ENCODE peak calls at places on chromosome 10, in five cellular contexts. One of them, this sample, is unnamed.

GRCh38 chr10:119498889-119499864 is 43.3 kb downstream of the RGS10 start:
- DNase-seq in IMR-90: peak
- DNase-seq in mammary epithelial cell: peak
- DNase-seq in mucosa of descending colon: no peak
- DNase-seq in tibial nerve: no peak
- DNase-seq in this sample: no peak

GRCh38 chr10:116133641-116134040 is 139.4 kb downstream of the GFRA1 start:
- DNase-seq in IMR-90: no peak
- DNase-seq in mammary epithelial cell: no peak
- DNase-seq in mucosa of descending colon: no peak
- DNase-seq in tibial nerve: no peak
- DNase-seq in this sample: no peak

GRCh38 chr10:121158988-121159579 is 307.9 kb downstream of the WDR11 start:
- DNase-seq in IMR-90: no peak
- DNase-seq in mammary epithelial cell: peak
- DNase-seq in mucosa of descending colon: peak
- DNase-seq in tibial nerve: no peak
- DNase-seq in this sample: no peak

GRCh38 chr10:60460058-60460457 is 70.4 kb upstream of the ANK3 start:
- DNase-seq in IMR-90: no peak
- DNase-seq in mammary epithelial cell: no peak
- DNase-seq in mucosa of descending colon: no peak
- DNase-seq in tibial nerve: no peak
- DNase-seq in this sample: no peak

GRCh38 chr10:30059209-30060107 is at the start of gene JCAD:
- DNase-seq in IMR-90: no peak
- DNase-seq in mammary epithelial cell: peak
- DNase-seq in mucosa of descending colon: peak
- DNase-seq in tibial nerve: peak
- DNase-seq in this sample: no peak

GRCh38 chr10:107264742-107265141 is 100.2 kb upstream of the SORCS1 start:
- DNase-seq in IMR-90: no peak
- DNase-seq in mammary epithelial cell: no peak
- DNase-seq in mucosa of descending colon: no peak
- DNase-seq in tibial nerve: no peak
- DNase-seq in this sample: no peak

GRCh38 chr10:78751716-78752115 is 317.1 kb upstream of the ZMIZ1 start:
- DNase-seq in IMR-90: no peak
- DNase-seq in mammary epithelial cell: no peak
- DNase-seq in mucosa of descending colon: no peak
- DNase-seq in tibial nerve: no peak
- DNase-seq in this sample: no peak

GRCh38 chr10:24448351-24449009 is 239.5 kb downstream of the KIAA1217 start:
- DNase-seq in IMR-90: peak
- DNase-seq in mammary epithelial cell: peak
- DNase-seq in mucosa of descending colon: no peak
- DNase-seq in tibial nerve: no peak
- DNase-seq in this sample: no peak

GRCh38 chr10:47340613-47341170 is 7.5 kb upstream of the RBP3 start:
- DNase-seq in IMR-90: peak
- DNase-seq in mammary epithelial cell: peak
- DNase-seq in mucosa of descending colon: no peak
- DNase-seq in tibial nerve: peak
- DNase-seq in this sample: peak

GRCh38 chr10:14120812-14121211 is 209.9 kb downstream of the FRMD4A start:
- DNase-seq in IMR-90: no peak
- DNase-seq in mammary epithelial cell: no peak
- DNase-seq in mucosa of descending colon: no peak
- DNase-seq in tibial nerve: no peak
- DNase-seq in this sample: no peak

GRCh38 chr10:71796749-71797405 is 23.6 kb upstream of the VSIR start:
- DNase-seq in IMR-90: no peak
- DNase-seq in mammary epithelial cell: no peak
- DNase-seq in mucosa of descending colon: no peak
- DNase-seq in tibial nerve: no peak
- DNase-seq in this sample: no peak

GRCh38 chr10:30111340-30111980 is 52.1 kb upstream of the JCAD start:
- DNase-seq in IMR-90: peak
- DNase-seq in mammary epithelial cell: no peak
- DNase-seq in mucosa of descending colon: no peak
- DNase-seq in tibial nerve: no peak
- DNase-seq in this sample: peak

GRCh38 chr10:76184647-76185046 is 753.2 kb downstream of the LRMDA start:
- DNase-seq in IMR-90: no peak
- DNase-seq in mammary epithelial cell: no peak
- DNase-seq in mucosa of descending colon: no peak
- DNase-seq in tibial nerve: no peak
- DNase-seq in this sample: no peak

GRCh38 chr10:115026041-115026779 is 67.0 kb upstream of the ATRNL1 start:
- DNase-seq in IMR-90: no peak
- DNase-seq in mammary epithelial cell: no peak
- DNase-seq in mucosa of descending colon: no peak
- DNase-seq in tibial nerve: no peak
- DNase-seq in this sample: no peak

GRCh38 chr10:121774813-121775212 is 153.0 kb downstream of the ATE1 start:
- DNase-seq in IMR-90: peak
- DNase-seq in mammary epithelial cell: no peak
- DNase-seq in mucosa of descending colon: no peak
- DNase-seq in tibial nerve: no peak
- DNase-seq in this sample: no peak

GRCh38 chr10:113907166-113907565 is 52.7 kb downstream of the NHLRC2 start:
- DNase-seq in IMR-90: peak
- DNase-seq in mammary epithelial cell: no peak
- DNase-seq in mucosa of descending colon: no peak
- DNase-seq in tibial nerve: no peak
- DNase-seq in this sample: no peak

GRCh38 chr10:113129117-113129516 is 179.1 kb downstream of the TCF7L2 start:
- DNase-seq in IMR-90: no peak
- DNase-seq in mammary epithelial cell: no peak
- DNase-seq in mucosa of descending colon: no peak
- DNase-seq in tibial nerve: no peak
- DNase-seq in this sample: no peak

GRCh38 chr10:89466599-89467035 is 52.2 kb downstream of the IFIT5 start:
- DNase-seq in IMR-90: peak
- DNase-seq in mammary epithelial cell: peak
- DNase-seq in mucosa of descending colon: no peak
- DNase-seq in tibial nerve: no peak
- DNase-seq in this sample: peak

GRCh38 chr10:132540456-132540855 is 2.9 kb downstream of the INPP5A start:
- DNase-seq in IMR-90: peak
- DNase-seq in mammary epithelial cell: no peak
- DNase-seq in mucosa of descending colon: peak
- DNase-seq in tibial nerve: no peak
- DNase-seq in this sample: peak

GRCh38 chr10:132630666-132631347 is 93.2 kb downstream of the INPP5A start:
- DNase-seq in IMR-90: no peak
- DNase-seq in mammary epithelial cell: no peak
- DNase-seq in mucosa of descending colon: peak
- DNase-seq in tibial nerve: peak
- DNase-seq in this sample: peak

GRCh38 chr10:30862486-30862885 is 169.2 kb downstream of the ZNF438 start:
- DNase-seq in IMR-90: peak
- DNase-seq in mammary epithelial cell: no peak
- DNase-seq in mucosa of descending colon: no peak
- DNase-seq in tibial nerve: no peak
- DNase-seq in this sample: peak

GRCh38 chr10:75904499-75905283 is 473.3 kb downstream of the LRMDA start:
- DNase-seq in IMR-90: no peak
- DNase-seq in mammary epithelial cell: no peak
- DNase-seq in mucosa of descending colon: no peak
- DNase-seq in tibial nerve: no peak
- DNase-seq in this sample: no peak

GRCh38 chr10:88555190-88555894 is 27.8 kb downstream of the RNLS start:
- DNase-seq in IMR-90: no peak
- DNase-seq in mammary epithelial cell: no peak
- DNase-seq in mucosa of descending colon: no peak
- DNase-seq in tibial nerve: no peak
- DNase-seq in this sample: no peak

GRCh38 chr10:45000138-45000763 is 472 bp upstream of the ZNF22 start:
- DNase-seq in IMR-90: peak
- DNase-seq in mammary epithelial cell: no peak
- DNase-seq in mucosa of descending colon: peak
- DNase-seq in tibial nerve: peak
- DNase-seq in this sample: peak

GRCh38 chr10:18615618-18616017 is 35.8 kb downstream of the NSUN6 start:
- DNase-seq in IMR-90: no peak
- DNase-seq in mammary epithelial cell: no peak
- DNase-seq in mucosa of descending colon: no peak
- DNase-seq in tibial nerve: no peak
- DNase-seq in this sample: no peak

GRCh38 chr10:132293416-132294195 is 14.1 kb downstream of the STK32C start:
- DNase-seq in IMR-90: no peak
- DNase-seq in mammary epithelial cell: no peak
- DNase-seq in mucosa of descending colon: peak
- DNase-seq in tibial nerve: no peak
- DNase-seq in this sample: no peak

GRCh38 chr10:62384057-62384446 is 9.9 kb downstream of the ZNF365 start:
- DNase-seq in IMR-90: peak
- DNase-seq in mammary epithelial cell: peak
- DNase-seq in mucosa of descending colon: no peak
- DNase-seq in tibial nerve: no peak
- DNase-seq in this sample: peak

GRCh38 chr10:85784792-85785191 is 581.8 kb downstream of the GRID1 start:
- DNase-seq in IMR-90: no peak
- DNase-seq in mammary epithelial cell: no peak
- DNase-seq in mucosa of descending colon: no peak
- DNase-seq in tibial nerve: no peak
- DNase-seq in this sample: no peak

GRCh38 chr10:61822781-61823230 is 78.7 kb upstream of the ARID5B start:
- DNase-seq in IMR-90: peak
- DNase-seq in mammary epithelial cell: no peak
- DNase-seq in mucosa of descending colon: no peak
- DNase-seq in tibial nerve: no peak
- DNase-seq in this sample: peak

GRCh38 chr10:80856186-80856585 is 318.5 kb downstream of the SH2D4B start:
- DNase-seq in IMR-90: no peak
- DNase-seq in mammary epithelial cell: no peak
- DNase-seq in mucosa of descending colon: no peak
- DNase-seq in tibial nerve: no peak
- DNase-seq in this sample: no peak

GRCh38 chr10:48649349-48649944 is 35.2 kb upstream of the WDFY4 start:
- DNase-seq in IMR-90: no peak
- DNase-seq in mammary epithelial cell: no peak
- DNase-seq in mucosa of descending colon: no peak
- DNase-seq in tibial nerve: no peak
- DNase-seq in this sample: no peak

GRCh38 chr10:62018141-62018911 is 116.8 kb downstream of the ARID5B start:
- DNase-seq in IMR-90: no peak
- DNase-seq in mammary epithelial cell: no peak
- DNase-seq in mucosa of descending colon: no peak
- DNase-seq in tibial nerve: no peak
- DNase-seq in this sample: no peak

DNA sequence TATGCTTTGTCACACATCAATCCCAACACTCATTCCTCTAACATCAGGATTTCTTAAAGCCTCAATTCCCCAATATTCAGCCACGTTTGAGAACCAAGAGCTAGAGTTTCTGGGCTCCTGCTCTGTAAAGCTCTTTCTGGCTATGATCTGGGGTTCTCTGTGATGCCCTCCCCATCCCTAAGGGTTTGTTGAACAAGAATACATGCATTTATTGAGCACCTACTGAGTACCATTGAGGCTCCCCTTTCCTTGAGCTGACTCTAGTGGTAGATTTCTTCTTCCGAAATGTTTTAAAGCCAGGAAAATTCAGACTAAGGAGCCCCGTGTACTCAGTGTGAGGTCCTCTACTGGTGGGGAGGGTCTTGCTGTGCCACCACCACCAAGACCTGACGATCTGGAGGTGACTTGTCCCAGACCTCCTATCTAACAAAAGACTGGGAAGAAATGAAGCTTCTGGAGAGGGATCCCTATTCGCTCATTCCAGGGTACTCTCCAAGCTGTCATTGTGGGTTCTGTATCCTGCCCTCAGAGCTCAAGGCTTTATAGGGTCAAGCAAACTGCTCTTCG is 23.1 kb upstream of the SRGN start:
- DNase-seq in IMR-90: no peak
- DNase-seq in mammary epithelial cell: no peak
- DNase-seq in mucosa of descending colon: no peak
- DNase-seq in tibial nerve: no peak
- DNase-seq in this sample: no peak
- TF ChIP-seq CTCF in IMR-90: no peak
- TF ChIP-seq CTCF in mammary epithelial cell: no peak
- TF ChIP-seq CTCF in mucosa of descending colon: no peak
- TF ChIP-seq CTCF in tibial nerve: no peak
- TF ChIP-seq CTCF in this sample: no peak

DNA sequence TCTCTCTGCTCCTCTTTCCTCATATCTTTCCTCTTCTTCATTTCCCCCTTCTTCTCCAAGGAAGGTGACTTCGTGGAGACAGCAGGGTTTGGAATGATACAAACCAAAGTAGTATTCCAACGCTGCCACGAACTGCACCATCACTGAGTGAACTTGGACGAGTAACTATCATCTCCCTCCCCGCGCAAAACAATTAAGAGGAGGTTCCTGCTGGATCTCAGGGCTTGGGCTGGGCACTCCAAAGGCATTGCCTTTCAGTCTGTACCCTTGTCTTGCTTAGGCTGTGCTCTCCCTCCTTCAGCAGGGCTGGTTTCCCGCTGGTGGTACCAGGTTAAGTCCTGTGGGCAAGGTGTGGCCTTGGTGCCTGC is 790 bp upstream of the PITX3 start:
- DNase-seq in IMR-90: no peak
- DNase-seq in mammary epithelial cell: no peak
- DNase-seq in mucosa of descending colon: no peak
- DNase-seq in tibial nerve: no peak
- DNase-seq in this sample: no peak
- H3K4me3 ChIP-seq in IMR-90: peak
- H3K4me3 ChIP-seq in mammary epithelial cell: peak
- H3K4me3 ChIP-seq in mucosa of descending colon: no peak
- H3K4me3 ChIP-seq in tibial nerve: peak
- H3K4me3 ChIP-seq in this sample: peak

DNA sequence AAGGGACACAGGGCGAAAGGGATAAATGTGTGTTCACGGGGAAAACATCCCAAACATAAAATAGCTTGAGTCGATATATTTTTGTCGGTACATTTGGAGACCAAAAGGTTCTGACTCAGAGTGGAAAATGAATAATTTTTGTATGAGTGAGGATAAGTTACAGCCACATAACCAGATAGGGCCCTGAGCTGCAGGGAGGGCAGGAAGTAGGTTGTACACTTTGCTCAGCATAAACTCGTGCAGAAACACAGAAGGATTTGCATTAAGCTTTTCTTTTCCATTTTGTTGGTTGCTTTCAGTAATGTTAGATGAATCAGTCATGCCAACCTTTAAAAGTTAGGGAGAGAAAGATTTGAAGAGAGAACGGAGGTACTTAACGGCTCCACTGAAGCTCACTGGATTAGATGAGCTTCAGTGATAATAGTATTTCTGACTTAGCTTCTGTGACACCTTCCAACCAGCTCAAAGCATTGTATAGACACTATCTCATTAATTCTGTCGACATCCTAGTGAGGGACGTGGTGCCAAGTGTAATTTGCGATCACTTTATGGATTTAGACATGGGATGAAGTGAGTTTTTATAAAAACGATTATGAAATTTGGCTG is 348.1 kb downstream of the GATA3 start:
- DNase-seq in IMR-90: no peak
- DNase-seq in mammary epithelial cell: no peak
- DNase-seq in mucosa of descending colon: no peak
- DNase-seq in tibial nerve: no peak
- DNase-seq in this sample: no peak
- TF ChIP-seq CTCF in IMR-90: no peak
- TF ChIP-seq CTCF in mammary epithelial cell: no peak
- TF ChIP-seq CTCF in mucosa of descending colon: no peak
- TF ChIP-seq CTCF in tibial nerve: no peak
- TF ChIP-seq CTCF in this sample: no peak

GRCh38 chr10:74419491-74420466 is 268.8 kb downstream of the ADK start:
- DNase-seq in IMR-90: peak
- DNase-seq in mammary epithelial cell: peak
- DNase-seq in mucosa of descending colon: no peak
- DNase-seq in tibial nerve: no peak
- DNase-seq in this sample: peak
- H3K4me3 ChIP-seq in IMR-90: no peak
- H3K4me3 ChIP-seq in mammary epithelial cell: no peak
- H3K4me3 ChIP-seq in mucosa of descending colon: no peak
- H3K4me3 ChIP-seq in tibial nerve: no peak
- H3K4me3 ChIP-seq in this sample: no peak